ENCODE peak calls at places on chromosome 15, in six cellular contexts. V is hepatocyte; K is CD8-positive, alpha-beta memory T cell; C is A673; L is sigmoid colon; D is adrenal gland. X is an unnamed sample.

GRCh38 chr15:88629071-88629470 is 7.9 kb downstream of the AEN start:
- DNase-seq in L (no peak), K (no peak), V (no peak), C (no peak), D (no peak), X (no peak)

GRCh38 chr15:56538901-56539545 is 74.1 kb upstream of the MNS1 start:
- DNase-seq in D (no peak), V (no peak), C (no peak), K (no peak), L (no peak), X (no peak)

GRCh38 chr15:67259375-67259774 is 4.8 kb downstream of the IQCH start:
- DNase-seq in C (no peak), K (no peak), L (no peak), D (no peak), V (no peak), X (no peak)

GRCh38 chr15:36936652-36937051 is 163.7 kb downstream of the MEIS2 start:
- DNase-seq in V (no peak), D (no peak), L (no peak), K (no peak), C (no peak), X (no peak)

GRCh38 chr15:96334705-96335428 is 4.4 kb downstream of the NR2F2 start:
- DNase-seq in K (no peak), C (peak; percentile 33), D (peak; percentile 28), L (no peak), V (no peak), X (no peak)

GRCh38 chr15:88839961-88840360 is 36.7 kb downstream of the ACAN start:
- DNase-seq in C (no peak), L (no peak), K (no peak), V (no peak), D (no peak), X (no peak)

GRCh38 chr15:58951388-58952060 is 18.0 kb upstream of the SLTM start:
- DNase-seq in L (no peak), C (peak; percentile 39), K (no peak), V (peak; percentile 15), D (no peak), X (no peak)

GRCh38 chr15:44199393-44199792 is 4.3 kb upstream of the FRMD5 start:
- DNase-seq in K (no peak), D (no peak), C (no peak), L (no peak), V (peak; percentile 7), X (no peak)

GRCh38 chr15:57640935-57641682 is 49.4 kb downstream of the MYZAP start:
- DNase-seq in C (peak; percentile 50), D (no peak), K (no peak), V (peak; percentile 52), L (no peak), X (no peak)

GRCh38 chr15:78007965-78008886 is 69.3 kb downstream of the TBC1D2B start:
- DNase-seq in D (peak; percentile 97), C (no peak), V (no peak), K (no peak), L (peak; percentile 94), X (no peak)

GRCh38 chr15:43329222-43329959 is 982 bp downstream of the LCMT2 start:
- DNase-seq in D (no peak), L (peak; percentile 74), C (peak; percentile 59), V (no peak), K (peak; percentile 1), X (no peak)

GRCh38 chr15:98604983-98605382 is 43.4 kb upstream of the IGF1R start:
- DNase-seq in L (no peak), V (no peak), C (no peak), D (no peak), K (no peak), X (no peak)

GRCh38 chr15:73596214-73596613 is 37.0 kb downstream of the NPTN start:
- DNase-seq in C (no peak), V (no peak), D (no peak), L (no peak), K (no peak), X (no peak)

GRCh38 chr15:37585966-37586656 is 348.3 kb upstream of the TMCO5A start:
- DNase-seq in L (no peak), K (no peak), C (no peak), V (no peak), D (no peak), X (no peak)

GRCh38 chr15:22979699-22980188 is 424 bp downstream of the CYFIP1 start:
- DNase-seq in L (peak; percentile 68), D (no peak), V (peak; percentile 49), K (no peak), C (peak; percentile 45), X (peak; percentile 64)

GRCh38 chr15:68113273-68113672 is 59.2 kb downstream of the PIAS1 start:
- DNase-seq in K (no peak), C (no peak), L (no peak), D (no peak), V (peak; percentile 13), X (no peak)

GRCh38 chr15:92818658-92819311 is 81.3 kb upstream of the CHD2 start:
- DNase-seq in C (no peak), V (no peak), D (peak; percentile 8), L (no peak), K (no peak), X (peak; percentile 56)

GRCh38 chr15:33013827-33014445 is 180.6 kb downstream of the FMN1 start:
- DNase-seq in D (no peak), V (no peak), C (peak; percentile 9), K (no peak), L (no peak), X (no peak)

GRCh38 chr15:64845826-64846225 is 4.1 kb downstream of the PLEKHO2 start:
- DNase-seq in D (no peak), C (no peak), K (no peak), V (no peak), L (peak; percentile 63), X (no peak)

GRCh38 chr15:64842986-64843561 is 1.4 kb downstream of the PLEKHO2 start:
- DNase-seq in K (no peak), D (peak; percentile 76), L (peak; percentile 92), C (no peak), V (no peak), X (no peak)

GRCh38 chr15:64843996-64844395 is 2.3 kb downstream of the PLEKHO2 start:
- DNase-seq in C (no peak), D (no peak), L (peak; percentile 65), K (no peak), V (no peak), X (no peak)

GRCh38 chr15:64845183-64845611 is 3.5 kb downstream of the PLEKHO2 start:
- DNase-seq in D (no peak), C (no peak), V (no peak), L (peak; percentile 81), K (no peak), X (no peak)

DNA sequence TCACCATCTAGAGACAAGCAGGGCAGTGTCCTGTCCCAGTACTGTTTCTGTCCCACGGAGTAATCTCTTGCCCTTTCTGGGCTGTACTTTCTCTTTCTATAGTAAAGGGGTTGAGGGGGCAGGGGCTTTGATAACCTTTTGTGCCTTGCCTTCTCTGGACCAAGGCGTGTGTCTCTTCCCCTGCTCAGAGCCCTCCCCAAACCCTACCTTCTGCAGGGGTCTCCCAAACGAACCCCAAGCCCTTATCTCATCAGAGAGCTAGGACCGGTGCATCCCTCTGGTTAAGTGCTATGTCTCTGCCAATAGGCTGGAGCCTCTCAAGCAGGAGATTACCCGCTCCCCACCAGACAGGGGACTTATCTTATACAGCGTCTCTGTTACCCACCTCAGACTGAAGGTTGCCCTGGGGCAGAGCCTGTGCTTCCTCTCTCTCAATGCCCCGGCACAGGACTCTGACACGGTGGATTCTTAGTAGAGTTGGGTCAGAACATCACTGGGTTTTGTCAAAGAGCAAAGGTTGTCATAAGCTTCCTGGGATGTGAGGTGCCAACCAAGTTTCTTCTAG is 2.9 kb downstream of the PLEKHO2 start:
- DNase-seq in D (no peak), V (no peak), C (no peak), K (no peak), L (peak; percentile 66), X (no peak)
- H3K4me1 ChIP-seq in D (peaks cover 39% of the 10 kb centered on the region), V (peaks cover 25% of the 10 kb centered on the region), C (peaks cover 8% of the 10 kb centered on the region), K (peaks cover 66% of the 10 kb centered on the region), L (peaks cover 76% of the 10 kb centered on the region), X (peaks cover 15% of the 10 kb centered on the region)

GRCh38 chr15:39358441-39359041 is 222.3 kb upstream of the THBS1 start:
- DNase-seq in D (peak; percentile 37), C (no peak), K (no peak), L (peak; percentile 77), V (no peak), X (no peak)
- H3K4me3 ChIP-seq in D (no peak overlapping the region), C (no peak overlapping the region), K (no peak overlapping the region), L (no peak overlapping the region), V (no peak overlapping the region), X (no peak overlapping the region)

DNA sequence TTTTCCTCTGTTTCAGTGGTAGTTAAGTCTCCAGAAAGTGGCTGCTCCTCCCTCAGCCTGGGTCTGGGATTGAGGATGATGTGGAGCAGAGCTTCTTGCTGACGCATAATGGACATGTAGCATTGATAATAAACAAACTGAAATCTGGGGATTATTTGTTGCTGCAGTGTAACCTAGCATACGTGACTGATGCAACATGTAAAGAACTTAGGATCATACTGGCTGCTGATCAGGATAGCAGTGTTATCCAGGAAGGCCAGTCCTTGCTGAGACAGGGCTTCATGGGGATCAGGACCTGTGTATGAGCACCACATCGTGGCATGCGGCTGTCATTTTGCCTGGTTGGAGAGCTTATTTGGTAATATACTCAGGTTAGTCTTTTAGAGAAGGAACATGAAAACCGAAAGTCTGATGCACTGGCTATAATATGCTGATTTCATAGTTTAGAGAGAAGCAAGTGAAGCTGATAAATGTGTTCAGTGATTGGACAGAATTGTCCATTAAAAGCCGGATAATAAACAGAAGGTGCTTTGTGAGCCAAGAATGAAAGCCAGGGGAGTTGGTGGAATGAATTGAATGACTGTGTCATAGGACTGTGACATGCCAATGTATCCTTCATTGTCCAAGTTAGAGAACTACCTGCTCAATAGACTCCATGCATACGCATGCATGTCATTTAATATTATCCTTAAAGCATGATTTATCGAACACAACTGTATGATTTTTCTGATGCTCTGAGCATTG is 4.1 kb downstream of the MINAR1 start:
- DNase-seq in V (no peak), L (no peak), C (no peak), K (no peak), D (no peak), X (no peak)
- H3K27me3 ChIP-seq in V (peaks cover 56% of the 10 kb centered on the region), L (peaks cover 6% of the 10 kb centered on the region), C (peaks cover 39% of the 10 kb centered on the region), K (peaks cover 7% of the 10 kb centered on the region), D (peaks cover 12% of the 10 kb centered on the region), X (peaks cover 55% of the 10 kb centered on the region)

DNA sequence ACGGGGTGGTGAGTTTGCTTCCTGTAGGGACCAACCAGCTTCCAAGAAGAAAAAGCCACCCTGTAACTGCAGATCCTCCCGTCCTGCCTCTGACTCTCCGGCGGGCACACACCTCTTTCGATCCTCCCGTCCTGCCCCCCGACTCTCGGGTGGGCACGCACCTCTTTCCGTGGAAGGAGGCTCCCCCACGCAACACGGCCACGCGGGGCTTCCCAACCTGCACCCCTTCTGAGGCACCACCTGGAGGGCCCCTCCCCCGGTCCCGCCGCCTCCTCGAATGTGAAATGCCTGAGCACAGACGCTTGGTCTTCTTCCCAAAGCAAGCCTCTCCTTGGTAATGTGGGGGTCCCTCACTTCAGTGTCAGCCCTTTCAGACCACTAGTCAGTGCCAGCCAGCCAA is 7.3 kb downstream of the ADAMTS17 start:
- DNase-seq in D (no peak), L (no peak), V (no peak), C (no peak), K (no peak), X (no peak)
- H3K4me1 ChIP-seq in D (no peaks in the 10 kb centered on the region), L (peaks cover 9% of the 10 kb centered on the region), V (no peaks in the 10 kb centered on the region), C (no peaks in the 10 kb centered on the region), K (peaks cover 68% of the 10 kb centered on the region), X (no peaks in the 10 kb centered on the region)

DNA sequence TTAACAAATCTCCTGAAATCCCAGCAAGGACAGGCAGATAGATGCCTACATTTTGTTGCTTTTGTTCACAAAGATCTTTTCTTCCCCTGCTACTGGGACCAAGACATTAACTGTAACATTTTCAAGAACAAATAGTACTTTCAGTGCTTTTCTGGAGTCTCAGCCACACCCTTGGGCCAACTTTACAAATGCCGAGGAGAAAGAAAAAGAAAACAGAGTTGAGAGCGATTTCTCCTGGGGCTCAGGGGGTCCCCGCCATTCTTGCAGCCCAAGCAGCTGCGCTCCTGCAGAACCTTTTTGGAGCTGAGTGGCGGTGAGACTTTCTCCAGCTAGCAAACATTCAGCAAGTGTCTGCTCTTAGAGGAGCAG is 18.8 kb downstream of the EID1 start:
- DNase-seq in L (no peak), C (no peak), V (no peak), D (no peak), K (no peak), X (no peak)
- H3K4me3 ChIP-seq in L (peak overlapping the region; percentile 16), C (no peak overlapping the region), V (no peak overlapping the region), D (peak overlapping the region; percentile 27), K (no peak overlapping the region), X (no peak overlapping the region)